ENCODE peak calls at places on chromosomes 1 and 21, in four cellular contexts. K, V, R and L are unnamed samples.

GRCh38 chr21:35113064-35113463 is 64.0 kb upstream of the RUNX1 start:
- DNase-seq in K (no peak), V (no peak), R (no peak), L (no peak)

GRCh38 chr1:218600968-218601367 is 255.8 kb downstream of the TGFB2 start:
- DNase-seq in K (no peak), V (no peak), R (no peak), L (no peak)

GRCh38 chr1:196115641-196116040 is 492.6 kb downstream of the KCNT2 start:
- DNase-seq in K (no peak), V (peak), R (no peak), L (no peak)

GRCh38 chr1:6509603-6510291 is 18.3 kb upstream of the PLEKHG5 start:
- DNase-seq in K (no peak), V (no peak), R (no peak), L (no peak)

GRCh38 chr1:215132156-215132555 is 49.6 kb downstream of the KCNK2 start:
- DNase-seq in K (no peak), V (no peak), R (no peak), L (no peak)

GRCh38 chr1:91499904-91500755 is 521 bp upstream of the CDC7 start:
- DNase-seq in K (peak), V (peak), R (no peak), L (no peak)

GRCh38 chr1:177948336-177948972 is 21.4 kb downstream of the SEC16B start:
- DNase-seq in K (peak), V (peak), R (peak), L (peak)

GRCh38 chr1:41874903-41875411 is 43.8 kb downstream of the HIVEP3 start:
- DNase-seq in K (no peak), V (no peak), R (no peak), L (no peak)

GRCh38 chr1:89780721-89781120 is 40.1 kb upstream of the LRRC8D start:
- DNase-seq in K (peak), V (no peak), R (no peak), L (peak)

GRCh38 chr21:42186591-42186990 is 32.3 kb upstream of the ABCG1 start:
- DNase-seq in K (no peak), V (no peak), R (no peak), L (no peak)

GRCh38 chr1:50236656-50237055 is 127.9 kb downstream of the ELAVL4 start:
- DNase-seq in K (no peak), V (no peak), R (no peak), L (no peak)

GRCh38 chr1:152188673-152189591 is 29.9 kb upstream of the RPTN start:
- DNase-seq in K (peak), V (peak), R (peak), L (peak)

GRCh38 chr1:202023033-202023433 is 12.6 kb downstream of the ELF3 start:
- DNase-seq in K (no peak), V (no peak), R (no peak), L (no peak)

GRCh38 chr1:47935163-47935562 is 62.0 kb downstream of the TRABD2B start:
- DNase-seq in K (no peak), V (no peak), R (no peak), L (no peak)

GRCh38 chr1:198711837-198712236 is 73.0 kb downstream of the PTPRC start:
- DNase-seq in K (no peak), V (no peak), R (no peak), L (no peak)

GRCh38 chr21:40512590-40512989 is 334.4 kb downstream of the DSCAM start:
- DNase-seq in K (no peak), V (peak), R (peak), L (no peak)

GRCh38 chr21:40331804-40332203 is 464.6 kb downstream of the PCP4 start:
- DNase-seq in K (no peak), V (no peak), R (no peak), L (no peak)

GRCh38 chr1:93675931-93676330 is 5.7 kb downstream of the BCAR3 start:
- DNase-seq in K (no peak), V (no peak), R (no peak), L (no peak)

GRCh38 chr1:7932524-7933149 is 8.0 kb downstream of the TNFRSF9 start:
- DNase-seq in K (no peak), V (peak), R (no peak), L (no peak)

GRCh38 chr1:224774378-224774777 is 155.1 kb upstream of the DNAH14 start:
- DNase-seq in K (no peak), V (no peak), R (no peak), L (no peak)

GRCh38 chr1:5859766-5860165 is 132.5 kb downstream of the NPHP4 start:
- DNase-seq in K (no peak), V (no peak), R (no peak), L (no peak)

GRCh38 chr21:32826317-32827167 is 55.0 kb upstream of the PAXBP1 start:
- DNase-seq in K (peak), V (peak), R (no peak), L (peak)
- TF ChIP-seq PHF8 in K (no peak), V (no peak), R (no peak), L (no peak)

GRCh38 chr21:32732544-32732943 is 4.7 kb upstream of the SYNJ1 start:
- DNase-seq in K (no peak), V (no peak), R (no peak), L (no peak)

GRCh38 chr21:32728455-32729237 is 833 bp upstream of the SYNJ1 start:
- DNase-seq in K (no peak), V (no peak), R (no peak), L (no peak)

GRCh38 chr21:32726742-32727477 is 903 bp downstream of the SYNJ1 start:
- DNase-seq in K (no peak), V (peak), R (no peak), L (peak)

GRCh38 chr21:32727478-32727727 is 410 bp downstream of the SYNJ1 start:
- DNase-seq in K (no peak), V (no peak), R (peak), L (no peak)

GRCh38 chr21:32727728-32728454 is at the start of gene SYNJ1:
- DNase-seq in K (peak), V (peak), R (peak), L (peak)
- TF ChIP-seq PHF8 in K (peak), V (peak), R (peak), L (peak)

GRCh38 chr1:206471415-206471801 is 1.1 kb downstream of the IKBKE start:
- DNase-seq in K (no peak), V (no peak), R (no peak), L (no peak)
- TF ChIP-seq PHF8 in K (no peak), V (no peak), R (no peak), L (no peak)

DNA sequence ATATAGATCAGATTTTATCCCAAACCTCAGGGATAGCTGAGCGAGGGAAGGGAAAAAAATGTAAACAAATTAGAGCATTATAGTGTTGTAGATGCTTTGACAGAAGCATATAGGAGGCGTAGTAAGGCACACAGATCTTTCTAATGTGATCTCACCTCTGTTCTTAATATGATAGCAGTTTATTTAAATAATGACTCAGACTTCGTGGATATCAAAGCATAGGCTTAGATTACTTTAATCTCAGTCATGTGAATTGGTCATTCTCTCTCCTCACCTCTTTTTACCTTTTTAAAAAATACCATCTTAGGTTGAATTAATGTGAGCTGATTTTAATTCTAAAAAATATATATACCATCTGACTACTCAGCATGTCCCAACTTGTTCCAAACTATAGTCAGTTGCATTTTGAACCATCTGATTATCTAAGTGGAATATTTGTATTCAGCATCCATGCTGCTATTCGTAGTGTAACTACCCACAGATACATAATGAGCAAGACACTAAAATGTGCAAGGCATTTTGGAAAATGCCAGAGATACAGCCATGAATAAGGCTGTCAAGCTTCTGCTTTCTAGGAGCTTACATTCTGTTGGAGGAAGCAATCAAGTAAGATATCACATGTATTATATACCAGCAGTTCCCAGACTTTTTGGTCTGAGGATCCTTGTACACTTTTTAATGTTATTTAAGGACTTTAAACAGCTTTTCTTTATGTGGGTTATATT is 76.7 kb downstream of the OSBPL9 start:
- DNase-seq in K (no peak), V (no peak), R (no peak), L (peak)
- TF ChIP-seq PHF8 in K (no peak), V (no peak), R (no peak), L (no peak)

GRCh38 chr1:82059931-82060330 is 259.2 kb downstream of the ADGRL2 start:
- DNase-seq in K (no peak), V (no peak), R (no peak), L (no peak)
- TF ChIP-seq PHF8 in K (no peak), V (no peak), R (no peak), L (no peak)

DNA sequence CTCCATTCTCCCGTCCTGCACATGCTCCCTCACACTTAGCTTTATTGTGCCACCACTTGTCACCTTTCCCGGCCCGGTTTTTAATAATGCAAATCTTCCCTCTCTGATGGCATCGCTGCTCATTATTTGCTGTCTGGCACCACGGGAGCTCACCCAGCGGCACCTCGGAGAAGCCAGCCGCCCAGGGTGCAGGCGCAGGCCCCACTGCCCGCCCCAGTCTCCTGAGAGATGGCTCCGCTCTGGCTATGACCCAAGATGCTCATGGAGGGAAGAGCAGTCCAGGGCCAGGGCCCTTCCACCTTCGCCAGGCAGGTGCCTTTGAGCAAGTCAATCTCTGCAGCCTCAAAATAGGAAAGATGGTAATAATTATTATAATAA is 437.3 kb downstream of the KIF26B start:
- DNase-seq in K (no peak), V (no peak), R (no peak), L (no peak)
- TF ChIP-seq PHF8 in K (no peak), V (no peak), R (no peak), L (no peak)

GRCh38 chr21:27021801-27022200 is 54.9 kb upstream of the ADAMTS5 start:
- DNase-seq in K (no peak), V (no peak), R (no peak), L (no peak)

GRCh38 chr21:27023186-27023585 is 56.3 kb upstream of the ADAMTS5 start:
- DNase-seq in K (no peak), V (no peak), R (no peak), L (no peak)

GRCh38 chr21:27021046-27021445 is 54.2 kb upstream of the ADAMTS5 start:
- DNase-seq in K (no peak), V (no peak), R (no peak), L (no peak)

DNA sequence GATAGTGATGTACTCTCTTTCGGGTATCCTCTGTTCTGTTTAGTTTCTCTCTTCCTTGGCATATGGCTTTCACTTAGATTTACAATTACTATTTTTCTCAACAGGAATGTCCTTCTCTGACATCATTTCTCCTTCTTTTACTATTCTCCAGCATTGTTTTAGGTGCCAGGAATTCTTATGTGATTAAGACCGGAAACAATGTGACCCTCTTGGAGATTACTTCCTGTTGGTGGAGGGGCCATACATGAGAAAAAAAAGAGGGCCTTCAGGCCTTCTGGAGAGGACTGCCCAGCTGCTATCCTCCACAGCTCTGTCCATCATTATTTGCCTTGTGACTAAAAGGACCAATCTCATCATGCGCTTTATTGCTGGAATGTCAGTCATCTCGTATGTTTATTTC is 50.4 kb upstream of the ADAMTS5 start:
- DNase-seq in K (no peak), V (no peak), R (no peak), L (no peak)
- TF ChIP-seq PHF8 in K (no peak), V (no peak), R (no peak), L (no peak)